ENCODE peak calls at places on chromosomes 6 and 20, in five cellular contexts. F, D, B, N and Y are unnamed samples.

GRCh38 chr6:167797079-167797870 is 29.4 kb upstream of the AFDN start:
- DNase-seq in N (no peak), F (no peak), B (no peak), D (peak; percentile 81), Y (no peak)

GRCh38 chr6:157527471-157527907 is 146.5 kb downstream of the ZDHHC14 start:
- DNase-seq in B (no peak), F (no peak), N (no peak), D (no peak), Y (no peak)

GRCh38 chr20:52783769-52784168 is 188.4 kb upstream of the TSHZ2 start:
- DNase-seq in F (no peak), N (peak; percentile 24), D (peak; percentile 20), B (no peak), Y (no peak)

GRCh38 chr6:105817370-105817769 is 268.8 kb upstream of the PRDM1 start:
- DNase-seq in F (no peak), N (no peak), B (no peak), D (no peak), Y (no peak)

GRCh38 chr20:32685541-32686529 is 12.1 kb upstream of the C20orf203 start:
- DNase-seq in N (no peak), F (no peak), D (no peak), B (no peak), Y (peak; percentile 72)

GRCh38 chr6:149608381-149608982 is 40.0 kb downstream of the KATNA1 start:
- DNase-seq in B (no peak), D (no peak), F (no peak), N (no peak), Y (no peak)

GRCh38 chr20:11271319-11271718 is 597.5 kb upstream of the JAG1 start:
- DNase-seq in B (no peak), D (no peak), N (no peak), F (peak; percentile 38), Y (no peak)

GRCh38 chr6:163671791-163672190 is 257.3 kb downstream of the QKI start:
- DNase-seq in N (no peak), D (no peak), B (no peak), F (no peak), Y (no peak)

GRCh38 chr6:16684195-16684689 is 77.0 kb downstream of the ATXN1 start:
- DNase-seq in N (peak; percentile 31), B (no peak), F (no peak), D (no peak), Y (no peak)

GRCh38 chr6:45092135-45092534 is 236.0 kb upstream of the RUNX2 start:
- DNase-seq in N (no peak), D (no peak), B (no peak), F (no peak), Y (no peak)

GRCh38 chr6:57305112-57305511 is 12.3 kb upstream of the PRIM2 start:
- DNase-seq in F (peak; percentile 31), D (no peak), N (no peak), B (no peak), Y (no peak)

GRCh38 chr20:35681953-35682352 is 17.2 kb downstream of the NFS1 start:
- DNase-seq in B (no peak), N (no peak), D (no peak), F (no peak), Y (no peak)

GRCh38 chr6:133567656-133568055 is 321.3 kb upstream of the TCF21 start:
- DNase-seq in F (no peak), B (no peak), N (no peak), D (no peak), Y (no peak)

GRCh38 chr20:23116301-23117089 is 30.4 kb upstream of the CD93 start:
- DNase-seq in D (no peak), B (no peak), N (no peak), F (peak; percentile 27), Y (no peak)

GRCh38 chr6:130423044-130423443 is 57.2 kb downstream of the TMEM200A start:
- DNase-seq in B (no peak), D (no peak), F (no peak), N (no peak), Y (no peak)

GRCh38 chr6:81476881-81477280 is 275.6 kb downstream of the TENT5A start:
- DNase-seq in N (no peak), B (no peak), D (no peak), F (no peak), Y (no peak)

GRCh38 chr20:44172572-44172950 is 14.4 kb downstream of the JPH2 start:
- DNase-seq in N (no peak), B (no peak), F (no peak), D (no peak), Y (no peak)

GRCh38 chr6:44650947-44651346 is 263.4 kb downstream of the CDC5L start:
- DNase-seq in F (no peak), N (no peak), B (no peak), D (no peak), Y (no peak)

GRCh38 chr6:108341312-108341711 is 46.5 kb downstream of the AFG1L start:
- DNase-seq in N (no peak), F (no peak), D (no peak), B (no peak), Y (no peak)

GRCh38 chr20:23404196-23404595 is 17.1 kb downstream of the NAPB start:
- DNase-seq in N (no peak), F (no peak), B (no peak), D (no peak), Y (no peak)

GRCh38 chr6:2249126-2249525 is 3.7 kb upstream of the GMDS start:
- DNase-seq in F (no peak), N (no peak), D (no peak), B (no peak), Y (no peak)

GRCh38 chr6:114735118-114735730 is 392.4 kb upstream of the HS3ST5 start:
- DNase-seq in F (no peak), D (no peak), N (no peak), B (no peak), Y (no peak)

GRCh38 chr6:11609324-11610071 is 71.9 kb downstream of the TMEM170B start:
- DNase-seq in F (peak; percentile 5), N (peak; percentile 89), D (no peak), B (no peak), Y (peak; percentile 95)

GRCh38 chr6:64254558-64254957 is 619.0 kb downstream of the PHF3 start:
- DNase-seq in D (no peak), B (no peak), F (no peak), N (no peak), Y (no peak)

GRCh38 chr6:169216830-169217229 is 36.8 kb downstream of the THBS2 start:
- DNase-seq in F (no peak), B (no peak), D (peak; percentile 14), N (no peak), Y (no peak)

GRCh38 chr6:21918081-21918480 is 324.5 kb downstream of the SOX4 start:
- DNase-seq in D (no peak), N (no peak), B (no peak), F (no peak), Y (no peak)

GRCh38 chr6:21924002-21924401 is 330.5 kb downstream of the SOX4 start:
- DNase-seq in B (no peak), F (no peak), D (no peak), N (no peak), Y (no peak)

GRCh38 chr6:21918666-21919065 is 325.1 kb downstream of the SOX4 start:
- DNase-seq in F (no peak), N (no peak), D (no peak), B (no peak), Y (no peak)

DNA sequence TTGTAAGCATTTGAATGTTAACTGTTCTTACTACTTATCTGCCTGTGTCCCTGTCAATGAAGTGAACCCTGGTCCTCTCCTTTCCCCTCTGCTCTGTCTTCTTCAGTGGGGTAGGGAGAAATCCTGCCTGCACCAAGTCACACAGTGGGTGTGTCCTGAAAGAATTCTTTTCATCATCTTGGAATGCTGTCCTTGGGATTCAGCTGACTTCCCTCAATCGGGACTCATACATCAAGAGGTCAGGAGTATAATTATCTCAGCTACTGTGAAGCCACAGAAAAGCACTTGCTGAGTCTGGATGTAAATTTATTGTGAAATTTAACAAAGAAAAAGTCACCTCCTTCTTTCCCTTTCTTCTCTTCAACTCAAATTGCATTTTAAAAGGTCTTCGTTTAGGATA is 328.5 kb downstream of the SOX4 start:
- DNase-seq in N (peak; percentile 50), F (no peak), B (no peak), D (no peak), Y (no peak)
- H3K4me3 ChIP-seq in N (no peak overlapping the region), F (no peak overlapping the region), B (no peak overlapping the region), D (no peak overlapping the region), Y (no peak overlapping the region)

DNA sequence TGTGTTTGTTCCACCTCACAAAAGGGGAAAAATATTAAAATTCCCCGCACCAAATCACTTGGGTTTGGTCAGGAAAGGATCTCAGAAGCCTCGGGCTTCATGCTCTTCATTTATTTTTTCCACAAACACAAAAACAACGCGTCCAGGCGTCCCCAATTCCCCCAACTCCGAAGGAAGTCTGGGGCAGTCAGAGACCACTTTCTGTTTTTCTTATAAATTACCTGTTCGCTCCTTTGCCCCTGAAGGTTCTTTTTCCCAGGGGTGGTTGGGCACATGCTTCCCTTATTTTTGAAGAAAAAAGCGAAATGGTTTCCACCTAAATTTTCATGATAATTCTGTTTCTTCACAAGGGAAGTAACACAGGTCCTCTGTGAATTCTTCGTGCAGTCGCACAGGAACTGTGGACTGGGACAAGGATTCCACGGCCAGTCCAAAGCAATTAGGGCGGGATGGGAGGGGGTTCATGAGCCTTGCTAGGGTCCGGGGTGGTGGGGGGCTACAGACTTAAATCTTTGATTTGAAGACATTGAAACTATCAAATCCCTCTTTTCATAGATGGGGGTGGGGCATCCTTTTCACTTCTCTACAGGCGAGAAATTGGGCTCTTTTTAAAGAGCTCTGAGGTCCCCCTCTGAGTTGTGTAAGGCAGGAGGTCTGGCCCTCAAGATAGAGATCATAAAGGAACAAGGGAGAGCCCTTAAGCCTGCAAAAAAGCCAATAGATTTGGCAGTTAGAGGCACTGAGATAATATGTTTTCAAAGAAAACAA is 30.5 kb upstream of the HFE start:
- DNase-seq in B (peak; percentile 46), N (peak; percentile 42), D (peak; percentile 58), F (peak; percentile 23), Y (no peak)
- TF ChIP-seq CTCF in B (no peak), N (no peak), D (no peak), F (no peak), Y (no peak)

DNA sequence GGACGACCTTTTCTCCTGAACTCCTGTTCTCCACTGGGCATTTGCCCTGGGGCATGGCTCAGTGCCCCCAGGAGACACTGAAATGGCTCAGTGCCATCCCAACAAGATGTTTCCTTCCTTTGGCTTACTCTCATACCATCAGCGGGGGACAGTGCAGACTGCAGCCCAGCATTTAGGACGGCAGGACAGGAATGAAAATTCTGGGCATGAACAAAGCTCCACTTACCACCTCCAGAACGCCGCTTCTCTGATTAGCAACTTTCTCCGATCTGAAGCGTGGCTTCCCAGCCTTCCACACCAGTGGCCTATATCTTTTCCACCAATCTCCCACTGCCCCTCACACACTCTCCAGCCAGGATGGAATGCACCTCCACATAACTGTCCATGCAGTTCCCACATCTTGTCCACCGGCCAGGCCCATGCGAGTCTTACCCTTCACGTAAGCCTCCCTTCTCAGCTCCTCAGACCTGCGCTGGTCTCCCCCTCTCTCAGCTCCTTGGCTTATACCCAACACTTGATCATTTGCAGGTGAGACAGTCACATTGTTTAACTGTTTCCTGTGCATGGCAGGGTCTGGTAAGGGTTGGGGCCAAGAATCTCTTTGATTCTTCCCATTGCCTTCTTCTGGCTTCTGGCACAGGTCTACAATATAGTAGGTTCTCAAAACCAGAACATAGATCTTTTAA is 114.5 kb downstream of the FYN start:
- DNase-seq in F (no peak), N (no peak), D (no peak), B (no peak), Y (no peak)
- H3K4me3 ChIP-seq in F (no peak overlapping the region), N (no peak overlapping the region), D (no peak overlapping the region), B (no peak overlapping the region), Y (no peak overlapping the region)

DNA sequence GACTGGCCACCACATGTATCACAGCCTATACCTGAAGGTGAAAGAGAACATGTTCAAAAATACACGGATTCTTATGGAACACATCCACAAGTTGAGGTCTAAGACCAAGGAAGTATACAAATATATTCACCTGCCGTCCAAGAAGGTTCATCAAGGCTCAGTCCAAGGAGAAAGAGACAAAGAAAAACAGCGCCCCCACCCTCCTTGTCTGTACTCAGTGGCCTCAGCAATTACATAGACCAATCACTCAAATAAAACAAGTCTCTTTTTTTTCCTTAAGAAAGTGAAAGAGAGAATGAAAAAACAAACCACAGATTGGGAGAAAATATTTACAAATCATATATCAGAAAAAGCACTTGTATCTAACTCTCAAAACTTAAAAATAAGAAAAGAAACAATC is 19.5 kb downstream of the CPXM1 start:
- DNase-seq in N (no peak), F (no peak), D (no peak), B (no peak), Y (no peak)
- TF ChIP-seq CTCF in N (peak; percentile 33), F (no peak), D (no peak), B (peak; percentile 3), Y (no peak)